ENCODE peak calls at places on chromosomes 12 and 14, in four cellular contexts. One of them, this sample, is unnamed.

GRCh38 chr12:46944104-46944503 is 118.3 kb upstream of the SLC38A4 start:
- DNase-seq in kidney epithelial cell: no peak
- DNase-seq in ovary: no peak
- DNase-seq in uterus: no peak
- DNase-seq in this sample: no peak

GRCh38 chr14:81571437-81571836 is 37.8 kb upstream of the SEL1L start:
- DNase-seq in kidney epithelial cell: no peak
- DNase-seq in ovary: no peak
- DNase-seq in uterus: no peak
- DNase-seq in this sample: no peak

GRCh38 chr14:50929506-50929905 is 14.8 kb downstream of the PYGL start:
- DNase-seq in kidney epithelial cell: no peak
- DNase-seq in uterus: no peak
- DNase-seq in ovary: no peak
- DNase-seq in this sample: no peak

GRCh38 chr14:73696466-73697390 is 17.5 kb downstream of the PNMA1 start:
- DNase-seq in uterus: no peak
- DNase-seq in ovary: no peak
- DNase-seq in kidney epithelial cell: peak
- DNase-seq in this sample: no peak

GRCh38 chr12:64102339-64102738 is 119.8 kb downstream of the KICS2 start:
- DNase-seq in ovary: no peak
- DNase-seq in kidney epithelial cell: no peak
- DNase-seq in uterus: no peak
- DNase-seq in this sample: no peak

GRCh38 chr14:96227428-96227827 is 22.8 kb downstream of the BDKRB2 start:
- DNase-seq in kidney epithelial cell: no peak
- DNase-seq in uterus: no peak
- DNase-seq in ovary: no peak
- DNase-seq in this sample: no peak

GRCh38 chr12:109538191-109538863 is 35.0 kb downstream of the MMAB start:
- DNase-seq in ovary: no peak
- DNase-seq in uterus: no peak
- DNase-seq in kidney epithelial cell: no peak
- DNase-seq in this sample: no peak

GRCh38 chr12:6115389-6115788 is 9.1 kb downstream of the VWF start:
- DNase-seq in uterus: no peak
- DNase-seq in ovary: no peak
- DNase-seq in kidney epithelial cell: no peak
- DNase-seq in this sample: no peak

GRCh38 chr14:49940805-49941421 is 48.0 kb downstream of the ARF6 start:
- DNase-seq in uterus: no peak
- DNase-seq in kidney epithelial cell: no peak
- DNase-seq in ovary: no peak
- DNase-seq in this sample: no peak

GRCh38 chr12:40286583-40286982 is 61.8 kb downstream of the LRRK2 start:
- DNase-seq in uterus: no peak
- DNase-seq in kidney epithelial cell: no peak
- DNase-seq in ovary: no peak
- DNase-seq in this sample: no peak

GRCh38 chr12:95473440-95473946 is 459 bp upstream of the METAP2 start:
- DNase-seq in kidney epithelial cell: no peak
- DNase-seq in ovary: no peak
- DNase-seq in uterus: peak
- DNase-seq in this sample: peak

GRCh38 chr12:32533971-32534590 is 134.7 kb downstream of the FGD4 start:
- DNase-seq in kidney epithelial cell: peak
- DNase-seq in ovary: peak
- DNase-seq in uterus: peak
- DNase-seq in this sample: peak

GRCh38 chr12:30164937-30165336 is 381.2 kb upstream of the TMTC1 start:
- DNase-seq in ovary: no peak
- DNase-seq in kidney epithelial cell: no peak
- DNase-seq in uterus: no peak
- DNase-seq in this sample: no peak

GRCh38 chr12:33012226-33012625 is 115.6 kb upstream of the PKP2 start:
- DNase-seq in uterus: no peak
- DNase-seq in ovary: no peak
- DNase-seq in kidney epithelial cell: no peak
- DNase-seq in this sample: no peak

GRCh38 chr14:53605562-53605961 is 351.1 kb downstream of the BMP4 start:
- DNase-seq in kidney epithelial cell: no peak
- DNase-seq in ovary: no peak
- DNase-seq in uterus: no peak
- DNase-seq in this sample: no peak

GRCh38 chr14:72740504-72740961 is 153.4 kb downstream of the DPF3 start:
- DNase-seq in ovary: no peak
- DNase-seq in kidney epithelial cell: no peak
- DNase-seq in uterus: no peak
- DNase-seq in this sample: no peak

GRCh38 chr12:14373202-14373601 is 7.7 kb downstream of the ATF7IP start:
- DNase-seq in uterus: no peak
- DNase-seq in ovary: no peak
- DNase-seq in kidney epithelial cell: no peak
- DNase-seq in this sample: no peak

GRCh38 chr12:80778005-80778541 is 61.4 kb downstream of the MYF5 start:
- DNase-seq in kidney epithelial cell: peak
- DNase-seq in uterus: peak
- DNase-seq in ovary: no peak
- DNase-seq in this sample: peak

GRCh38 chr14:33933386-33933934 is 17.4 kb downstream of the EGLN3 start:
- DNase-seq in kidney epithelial cell: no peak
- DNase-seq in uterus: no peak
- DNase-seq in ovary: no peak
- DNase-seq in this sample: no peak

GRCh38 chr14:63512861-63513260 is 30.3 kb downstream of the PPP2R5E start:
- DNase-seq in kidney epithelial cell: no peak
- DNase-seq in ovary: no peak
- DNase-seq in uterus: no peak
- DNase-seq in this sample: no peak

GRCh38 chr12:509494-509893 is 49.8 kb downstream of the B4GALNT3 start:
- DNase-seq in ovary: no peak
- DNase-seq in kidney epithelial cell: peak
- DNase-seq in uterus: no peak
- DNase-seq in this sample: no peak

GRCh38 chr14:75283162-75283883 is 4.7 kb downstream of the FOS start:
- DNase-seq in ovary: no peak
- DNase-seq in kidney epithelial cell: no peak
- DNase-seq in uterus: no peak
- DNase-seq in this sample: no peak

GRCh38 chr14:45990252-45990651 is 661.3 kb downstream of the RPL10L start:
- DNase-seq in kidney epithelial cell: no peak
- DNase-seq in ovary: no peak
- DNase-seq in uterus: no peak
- DNase-seq in this sample: no peak

GRCh38 chr14:54715244-54715643 is 148.3 kb downstream of the SAMD4A start:
- DNase-seq in uterus: no peak
- DNase-seq in ovary: no peak
- DNase-seq in kidney epithelial cell: no peak
- DNase-seq in this sample: no peak

GRCh38 chr14:67940894-67941455 is 121.4 kb downstream of the RAD51B start:
- DNase-seq in ovary: no peak
- DNase-seq in kidney epithelial cell: peak
- DNase-seq in uterus: no peak
- DNase-seq in this sample: peak

GRCh38 chr12:98544741-98545140 is 29.4 kb downstream of the TMPO start:
- DNase-seq in uterus: no peak
- DNase-seq in kidney epithelial cell: no peak
- DNase-seq in ovary: no peak
- DNase-seq in this sample: peak

GRCh38 chr12:67572492-67572891 is 76.1 kb upstream of the DYRK2 start:
- DNase-seq in kidney epithelial cell: no peak
- DNase-seq in ovary: no peak
- DNase-seq in uterus: no peak
- DNase-seq in this sample: no peak

GRCh38 chr12:91741932-91742331 is 403.7 kb downstream of the BTG1 start:
- DNase-seq in kidney epithelial cell: no peak
- DNase-seq in uterus: no peak
- DNase-seq in ovary: no peak
- DNase-seq in this sample: no peak

GRCh38 chr14:34362625-34363251 is 99.3 kb downstream of the SPTSSA start:
- DNase-seq in kidney epithelial cell: no peak
- DNase-seq in ovary: no peak
- DNase-seq in uterus: no peak
- DNase-seq in this sample: no peak

GRCh38 chr12:42652048-42652447 is 62.5 kb upstream of the PRICKLE1 start:
- DNase-seq in kidney epithelial cell: no peak
- DNase-seq in uterus: no peak
- DNase-seq in ovary: no peak
- DNase-seq in this sample: no peak
- TF ChIP-seq CTCF in kidney epithelial cell: no peak
- TF ChIP-seq CTCF in uterus: no peak
- TF ChIP-seq CTCF in ovary: no peak
- TF ChIP-seq CTCF in this sample: no peak

DNA sequence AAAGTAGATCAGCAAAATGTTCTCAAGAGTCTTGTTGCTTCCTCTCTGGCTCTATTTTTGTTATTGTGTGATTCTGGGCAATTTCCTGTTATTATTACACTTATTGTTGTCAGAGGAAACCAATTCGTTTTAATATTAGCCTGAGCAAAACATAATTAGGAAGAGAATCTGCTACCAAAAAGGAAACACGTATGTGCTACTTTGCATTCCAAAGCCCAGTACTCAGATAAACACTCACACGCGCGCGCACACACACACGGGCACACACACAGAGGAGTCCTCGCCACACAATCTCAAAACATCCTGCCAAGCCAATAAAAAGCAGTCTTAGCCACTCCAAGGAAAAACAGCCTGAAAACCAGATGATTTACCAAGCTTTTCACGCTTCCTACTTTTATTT is 400.7 kb downstream of the NUAK1 start:
- DNase-seq in uterus: peak
- DNase-seq in ovary: peak
- DNase-seq in kidney epithelial cell: no peak
- DNase-seq in this sample: no peak
- H3K4me3 ChIP-seq in uterus: no peak
- H3K4me3 ChIP-seq in ovary: no peak
- H3K4me3 ChIP-seq in kidney epithelial cell: no peak
- H3K4me3 ChIP-seq in this sample: no peak

GRCh38 chr12:7188557-7189397 is 709 bp upstream of the PEX5 start:
- DNase-seq in uterus: peak
- DNase-seq in ovary: peak
- DNase-seq in kidney epithelial cell: peak
- DNase-seq in this sample: peak
- TF ChIP-seq CTCF in uterus: peak
- TF ChIP-seq CTCF in ovary: peak
- TF ChIP-seq CTCF in kidney epithelial cell: peak
- TF ChIP-seq CTCF in this sample: peak

GRCh38 chr14:101776315-101776714 is 14.8 kb downstream of the PPP2R5C start:
- DNase-seq in ovary: no peak
- DNase-seq in uterus: no peak
- DNase-seq in kidney epithelial cell: no peak
- DNase-seq in this sample: no peak
- H3K4me3 ChIP-seq in ovary: no peak
- H3K4me3 ChIP-seq in uterus: no peak
- H3K4me3 ChIP-seq in kidney epithelial cell: no peak
- H3K4me3 ChIP-seq in this sample: no peak

DNA sequence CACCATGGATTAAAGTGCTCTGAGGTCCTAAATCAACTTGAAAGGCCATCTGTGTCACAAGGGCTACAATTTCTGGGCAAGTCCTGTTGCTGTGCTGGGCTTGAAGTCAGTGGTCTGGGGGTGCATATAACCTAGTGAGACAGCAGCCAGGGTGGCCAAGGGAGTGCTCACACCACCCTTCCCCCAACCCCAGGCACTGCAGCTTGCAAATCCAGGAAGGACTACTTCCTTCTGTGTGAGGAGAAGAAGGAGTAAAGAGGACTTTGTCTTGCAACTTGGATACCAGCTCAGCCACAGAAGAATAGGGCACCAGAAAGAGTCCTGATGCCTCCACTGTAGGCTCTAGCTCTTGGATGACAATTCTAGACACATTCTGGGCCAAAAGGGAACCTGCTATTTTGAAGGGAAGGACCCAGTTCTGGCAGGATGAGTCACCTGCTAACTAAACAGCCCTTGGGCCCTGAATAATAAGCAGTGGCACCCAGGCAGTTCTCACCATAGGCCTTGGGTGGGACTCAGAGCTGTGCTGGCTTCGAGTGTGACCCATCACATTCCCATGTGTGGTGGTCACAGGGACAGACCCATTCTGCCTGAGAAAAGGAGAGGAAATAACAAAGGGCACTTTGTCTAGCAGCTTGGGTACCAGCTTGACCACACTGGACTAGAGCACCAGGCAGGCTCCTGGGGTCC is 32.6 kb upstream of the DHRS7 start:
- DNase-seq in kidney epithelial cell: no peak
- DNase-seq in uterus: no peak
- DNase-seq in ovary: no peak
- DNase-seq in this sample: no peak
- TF ChIP-seq CTCF in kidney epithelial cell: no peak
- TF ChIP-seq CTCF in uterus: no peak
- TF ChIP-seq CTCF in ovary: no peak
- TF ChIP-seq CTCF in this sample: no peak

GRCh38 chr14:105324871-105325270 is 10.3 kb downstream of the PACS2 start:
- DNase-seq in kidney epithelial cell: no peak
- DNase-seq in ovary: no peak
- DNase-seq in uterus: no peak
- DNase-seq in this sample: no peak
- H3K4me3 ChIP-seq in kidney epithelial cell: no peak
- H3K4me3 ChIP-seq in ovary: no peak
- H3K4me3 ChIP-seq in uterus: no peak
- H3K4me3 ChIP-seq in this sample: no peak

GRCh38 chr12:65612440-65612839 is 211.8 kb upstream of the HMGA2 start:
- DNase-seq in kidney epithelial cell: no peak
- DNase-seq in uterus: no peak
- DNase-seq in ovary: no peak
- DNase-seq in this sample: no peak

GRCh38 chr12:65608319-65608916 is 215.9 kb upstream of the HMGA2 start:
- DNase-seq in ovary: no peak
- DNase-seq in kidney epithelial cell: no peak
- DNase-seq in uterus: no peak
- DNase-seq in this sample: no peak

GRCh38 chr12:65611396-65611795 is 212.9 kb upstream of the HMGA2 start:
- DNase-seq in kidney epithelial cell: no peak
- DNase-seq in ovary: no peak
- DNase-seq in uterus: no peak
- DNase-seq in this sample: no peak

GRCh38 chr12:65607271-65607880 is 216.9 kb upstream of the HMGA2 start:
- DNase-seq in uterus: no peak
- DNase-seq in ovary: no peak
- DNase-seq in kidney epithelial cell: no peak
- DNase-seq in this sample: no peak

DNA sequence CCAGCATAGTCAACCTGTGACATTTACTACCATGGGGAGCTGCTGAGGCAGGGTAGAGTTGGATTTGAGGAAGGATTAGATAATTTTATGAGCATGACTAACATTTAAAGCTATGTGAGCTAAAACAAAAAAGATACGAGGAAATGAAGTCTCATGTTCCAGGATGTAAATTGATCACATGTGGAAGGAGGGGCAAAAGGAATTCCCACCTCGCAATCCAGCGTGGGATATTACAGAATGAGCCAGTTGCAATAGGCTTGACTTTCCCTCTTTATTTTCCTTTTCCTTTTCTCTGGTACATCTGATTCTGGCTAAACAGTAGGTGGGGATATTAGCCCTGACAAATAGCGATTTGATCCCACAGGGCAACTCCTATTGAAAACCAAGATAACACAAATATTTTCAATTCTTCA is 214.9 kb upstream of the HMGA2 start:
- DNase-seq in kidney epithelial cell: peak
- DNase-seq in uterus: no peak
- DNase-seq in ovary: no peak
- DNase-seq in this sample: peak
- TF ChIP-seq CTCF in kidney epithelial cell: peak
- TF ChIP-seq CTCF in uterus: no peak
- TF ChIP-seq CTCF in ovary: no peak
- TF ChIP-seq CTCF in this sample: peak